ENCODE peak calls at places on chromosomes 4 and X, in four cellular contexts. S is stimulated activated effector memory CD8-positive, alpha-beta T cell treated with anti-CD3 and anti-CD28 coated beads, Interleukin-12 subunit alpha, Interleukin-12 subunit beta, amount 100 ng/mL, for 72 hours; H is NCI-H526; D is hypothalamus. C is an unnamed sample.

GRCh38 chr4:36551697-36552214 is 270.3 kb downstream of the DTHD1 start:
- DNase-seq in D (no peak), S (no peak), H (no peak), C (no peak)

GRCh38 chrX:153561337-153561736 is 37.6 kb downstream of the CCNQ start:
- DNase-seq in S (no peak), H (no peak), D (no peak), C (no peak)

GRCh38 chr4:161656525-161656924 is 507.3 kb downstream of the FSTL5 start:
- DNase-seq in S (no peak), D (no peak), H (no peak), C (no peak)

GRCh38 chrX:123219916-123220315 is 35.8 kb downstream of the GRIA3 start:
- DNase-seq in H (no peak), D (no peak), S (no peak), C (no peak)

GRCh38 chr4:72564184-72564583 is 4.8 kb downstream of the ADAMTS3 start:
- DNase-seq in D (no peak), S (no peak), H (no peak), C (no peak)

GRCh38 chr4:79666875-79667274 is 258.8 kb upstream of the GK2 start:
- DNase-seq in D (no peak), H (no peak), S (no peak), C (no peak)

GRCh38 chr4:114400531-114400930 is 198.1 kb upstream of the UGT8 start:
- DNase-seq in H (no peak), D (no peak), S (no peak), C (no peak)

GRCh38 chr4:139247241-139247640 is 32.8 kb downstream of the MGARP start:
- DNase-seq in H (no peak), S (no peak), D (no peak), C (no peak)